ENCODE peak calls at places on chromosome 3, in six cellular contexts. T is right cardiac atrium, B is left cardiac atrium, F is T-helper 17 cell, J is gastrocnemius medialis, W is natural killer cell. K is an unnamed sample.

GRCh38 chr3:123090700-123091585 is 24.1 kb downstream of the PDIA5 start:
- ATAC-seq in T (no peak), B (no peak), F (no peak), J (no peak), W (no peak), K (no peak)

GRCh38 chr3:59818-60217 is 136.7 kb upstream of the CHL1 start:
- ATAC-seq in T (peak), B (no peak), F (no peak), J (no peak), W (no peak), K (no peak)

GRCh38 chr3:167253037-167253436 is 127.1 kb downstream of the ZBBX start:
- ATAC-seq in T (no peak), B (no peak), F (no peak), J (no peak), W (no peak), K (no peak)

GRCh38 chr3:130761730-130762311 is 15.2 kb upstream of the PIK3R4 start:
- ATAC-seq in T (no peak), B (no peak), F (no peak), J (no peak), W (no peak), K (no peak)

GRCh38 chr3:178352300-178353021 is 183.8 kb upstream of the KCNMB2 start:
- ATAC-seq in T (peak), B (peak), F (no peak), J (no peak), W (no peak), K (no peak)

GRCh38 chr3:47577583-47578118 is 1.0 kb downstream of the CSPG5 start:
- ATAC-seq in T (peak), B (peak), F (peak), J (peak), W (peak), K (peak)

GRCh38 chr3:14452676-14453367 is 50.4 kb downstream of the SLC6A6 start:
- ATAC-seq in T (peak), B (peak), F (no peak), J (peak), W (no peak), K (peak)

GRCh38 chr3:101791778-101792177 is 12.8 kb downstream of the NXPE3 start:
- ATAC-seq in T (no peak), B (no peak), F (peak), J (no peak), W (no peak), K (no peak)

GRCh38 chr3:50433954-50434353 is 69.5 kb downstream of the CACNA2D2 start:
- ATAC-seq in T (no peak), B (no peak), F (no peak), J (peak), W (no peak), K (no peak)

GRCh38 chr3:179301645-179302044 is 21.2 kb upstream of the ZNF639 start:
- ATAC-seq in T (no peak), B (no peak), F (no peak), J (no peak), W (no peak), K (no peak)

GRCh38 chr3:58824285-58824684 is 157.7 kb upstream of the FAM3D start:
- ATAC-seq in T (peak), B (no peak), F (no peak), J (no peak), W (no peak), K (no peak)

GRCh38 chr3:171323934-171324535 is 136.2 kb downstream of the TNIK start:
- ATAC-seq in T (peak), B (peak), F (no peak), J (peak), W (no peak), K (peak)

GRCh38 chr3:146091397-146091796 is 69.6 kb downstream of the PLOD2 start:
- ATAC-seq in T (no peak), B (no peak), F (no peak), J (no peak), W (no peak), K (no peak)

GRCh38 chr3:60048447-60048848 is 998.6 kb upstream of the CFAP20DC start:
- ATAC-seq in T (no peak), B (no peak), F (peak), J (no peak), W (peak), K (no peak)

GRCh38 chr3:14906355-14906960 is 40.9 kb upstream of the NR2C2 start:
- ATAC-seq in T (no peak), B (no peak), F (no peak), J (no peak), W (no peak), K (no peak)

GRCh38 chr3:187914231-187914630 is 169.0 kb upstream of the BCL6 start:
- ATAC-seq in T (peak), B (peak), F (no peak), J (peak), W (no peak), K (no peak)

GRCh38 chr3:170480111-170480510 is 61.4 kb downstream of the CLDN11 start:
- ATAC-seq in T (no peak), B (no peak), F (no peak), J (no peak), W (no peak), K (no peak)

K was measured in gastroesophageal sphincter.